ENCODE peak calls at places on chromosomes 4 and X, in five cellular contexts. W is Peyer's patch, M is prostate gland, P is testis, E is tibial nerve. J is an unnamed sample.

GRCh38 chrX:28391528-28391927 is 195.7 kb upstream of the IL1RAPL1 start:
- DNase-seq in E (no peak), W (no peak), M (no peak), P (no peak), J (no peak)

GRCh38 chrX:103919336-103919682 is 43.1 kb upstream of the TMSB15B start:
- DNase-seq in P (no peak), W (peak; percentile 23), E (peak; percentile 7), M (no peak), J (no peak)

GRCh38 chr4:3013839-3014350 is 50.5 kb downstream of the GRK4 start:
- DNase-seq in P (peak; percentile 27), W (no peak), M (no peak), E (no peak), J (no peak)

GRCh38 chr4:184281231-184282139 is 63.8 kb upstream of the ENPP6 start:
- DNase-seq in P (no peak), E (peak; percentile 1), W (no peak), M (peak; percentile 2), J (no peak)

GRCh38 chr4:150379454-150379853 is 202.5 kb upstream of the MAB21L2 start:
- DNase-seq in E (no peak), P (no peak), M (no peak), W (no peak), J (no peak)

GRCh38 chrX:133414399-133415275 is 652 bp downstream of the GPC4 start:
- DNase-seq in P (no peak), W (no peak), E (no peak), M (no peak), J (peak; percentile 19)

GRCh38 chrX:134237363-134237702 is 351 bp downstream of the CCDC160 start:
- DNase-seq in E (no peak), P (no peak), M (no peak), W (no peak), J (no peak)

GRCh38 chr4:41360911-41361830 is 104.4 kb downstream of the UCHL1 start:
- DNase-seq in E (no peak), P (peak; percentile 32), M (peak; percentile 63), W (no peak), J (peak; percentile 70)

GRCh38 chr4:186762361-186762760 is 38.7 kb upstream of the FAT1 start:
- DNase-seq in M (no peak), E (no peak), W (no peak), P (no peak), J (no peak)

GRCh38 chr4:36099509-36099908 is 144.8 kb downstream of the ARAP2 start:
- DNase-seq in E (no peak), P (no peak), W (no peak), M (no peak), J (no peak)

GRCh38 chrX:143306991-143307965 is 210.0 kb downstream of the SPANXN3 start:
- DNase-seq in P (no peak), W (no peak), E (no peak), M (no peak), J (no peak)

GRCh38 chr4:5793514-5793913 is 82.5 kb downstream of the EVC start:
- DNase-seq in P (no peak), E (no peak), W (no peak), M (no peak), J (no peak)

GRCh38 chr4:40275065-40275464 is 60.1 kb upstream of the CHRNA9 start:
- DNase-seq in W (no peak), P (no peak), M (no peak), E (no peak), J (no peak)

GRCh38 chr4:2036866-2037265 is 22.3 kb upstream of the NAT8L start:
- DNase-seq in M (no peak), W (no peak), E (no peak), P (no peak), J (no peak)

GRCh38 chrX:30950391-30950790 is 61.3 kb upstream of the TAB3 start:
- DNase-seq in E (no peak), P (no peak), M (no peak), W (no peak), J (no peak)

GRCh38 chrX:11770320-11770719 is 12.3 kb downstream of the MSL3 start:
- DNase-seq in M (peak; percentile 14), P (peak; percentile 34), E (no peak), W (peak; percentile 31), J (no peak)

GRCh38 chr4:126489826-126490463 is 1142.8 kb upstream of the INTU start:
- DNase-seq in E (no peak), P (no peak), M (no peak), W (no peak), J (no peak)

DNA sequence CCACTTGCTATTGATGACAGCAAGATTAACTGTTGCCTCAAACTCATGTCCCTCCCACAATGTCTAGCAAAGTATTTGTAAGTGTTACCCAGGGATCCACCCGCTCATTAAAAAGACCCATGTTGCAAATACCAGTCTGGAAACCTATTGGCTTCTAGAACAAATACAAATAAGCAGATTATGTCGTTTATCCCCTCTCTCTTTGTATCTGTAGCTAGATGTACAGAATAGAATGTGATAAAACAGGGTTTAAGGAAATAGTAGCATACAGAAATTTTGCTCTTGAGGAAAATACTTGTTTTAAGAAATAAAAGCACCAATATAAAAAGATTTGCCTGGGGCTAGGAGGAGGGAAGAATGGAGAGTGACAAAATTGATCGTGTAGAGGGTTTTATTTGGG is 142.7 kb upstream of the ZIC3 start:
- DNase-seq in M (no peak), E (no peak), W (no peak), P (no peak), J (no peak)
- H3K27me3 ChIP-seq in M (no peaks in the 10 kb centered on the region), E (no peaks in the 10 kb centered on the region), W (peaks cover 6% of the 10 kb centered on the region), P (no peaks in the 10 kb centered on the region), J (peaks cover 44% of the 10 kb centered on the region)

GRCh38 chrX:46446727-46447378 is 98.4 kb downstream of the ZNF674 start:
- DNase-seq in W (peak; percentile 78), M (peak; percentile 46), P (peak; percentile 84), E (peak; percentile 76), J (peak; percentile 59)
- TF ChIP-seq POLR2A in W (peak; percentile 38), M (peak; percentile 24), P (no peak), E (peak; percentile 59), J (peak; percentile 62)

GRCh38 chrX:17813277-17813676 is 47.8 kb downstream of the RAI2 start:
- DNase-seq in P (no peak), W (no peak), M (no peak), E (no peak), J (no peak)

GRCh38 chrX:17814059-17814458 is 47.0 kb downstream of the RAI2 start:
- DNase-seq in E (no peak), M (no peak), W (no peak), P (no peak), J (no peak)

GRCh38 chrX:17809273-17809672 is 51.8 kb downstream of the RAI2 start:
- DNase-seq in M (no peak), E (no peak), P (no peak), W (no peak), J (no peak)

GRCh38 chrX:17812763-17813162 is 48.3 kb downstream of the RAI2 start:
- DNase-seq in W (no peak), M (no peak), E (no peak), P (peak; percentile 45), J (no peak)

DNA sequence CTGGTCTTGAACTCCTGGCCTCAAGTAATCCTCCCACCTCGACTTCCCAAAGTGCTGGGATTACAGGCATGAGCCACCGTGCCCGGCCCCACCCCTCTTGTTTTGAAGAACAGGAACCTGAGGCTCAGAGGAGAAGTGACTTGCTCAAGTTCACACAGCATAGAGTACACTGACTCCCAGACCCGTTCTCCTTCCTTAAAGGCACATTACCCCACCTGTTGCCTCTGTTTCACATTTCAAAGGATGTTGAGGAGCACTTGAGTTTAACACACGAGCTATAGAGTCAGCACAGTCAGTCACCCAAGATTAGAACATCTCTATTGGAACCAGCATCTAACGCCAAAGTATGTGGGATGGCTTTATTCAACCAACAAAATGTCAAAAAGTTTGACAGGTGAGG is 51.1 kb downstream of the RAI2 start:
- DNase-seq in P (no peak), E (no peak), W (no peak), M (no peak), J (no peak)
- H3K27me3 ChIP-seq in P (no peaks in the 10 kb centered on the region), E (no peaks in the 10 kb centered on the region), W (no peaks in the 10 kb centered on the region), M (no peaks in the 10 kb centered on the region), J (no peaks in the 10 kb centered on the region)

GRCh38 chr4:165207431-165208321 is at the start of gene KLHL2:
- DNase-seq in P (peak; percentile 86), W (peak; percentile 74), M (peak; percentile 78), E (peak; percentile 43), J (peak; percentile 41)
- TF ChIP-seq POLR2A in P (no peak), W (peak; percentile 89), M (peak; percentile 36), E (peak; percentile 61), J (no peak)

J was measured in gastrocnemius medialis.